ENCODE peak calls at places on chromosomes 1 and 21, in four cellular contexts. Q is astrocyte of the cerebellum; R is left kidney; I is stimulated activated CD8-positive, alpha-beta memory T cell treated with anti-CD3 and anti-CD28 coated beads, Interleukin-2, amount 100 ng/mL, for 48 hours. H is an unnamed sample.

GRCh38 chr1:160675641-160676410 is 29.0 kb upstream of the SLAMF1 start:
- DNase-seq in Q (peak), R (peak), I (peak), H (peak)

GRCh38 chr1:91706140-91706957 is 179.6 kb downstream of the TGFBR3 start:
- DNase-seq in Q (no peak), R (no peak), I (no peak), H (no peak)

GRCh38 chr1:100458925-100459814 is 78.8 kb upstream of the GPR88 start:
- DNase-seq in Q (peak), R (peak), I (peak), H (peak)

GRCh38 chr1:157181258-157181657 is 43.1 kb upstream of the ETV3 start:
- DNase-seq in Q (no peak), R (no peak), I (no peak), H (peak)

GRCh38 chr1:230744382-230744781 is 2.8 kb upstream of the CAPN9 start:
- DNase-seq in Q (peak), R (peak), I (no peak), H (no peak)

GRCh38 chr21:45972716-45973474 is 8.7 kb upstream of the COL6A1 start:
- DNase-seq in Q (peak), R (peak), I (no peak), H (peak)

GRCh38 chr1:17653728-17654351 is 101.3 kb upstream of the ACTL8 start:
- DNase-seq in Q (peak), R (peak), I (peak), H (peak)

GRCh38 chr1:225813250-225813964 is 3.5 kb downstream of the EPHX1 start:
- DNase-seq in Q (no peak), R (peak), I (no peak), H (no peak)

GRCh38 chr21:26966360-26966977 is 419 bp downstream of the ADAMTS5 start:
- DNase-seq in Q (no peak), R (peak), I (no peak), H (no peak)

GRCh38 chr1:53319296-53320101 is 8.4 kb downstream of the LRP8 start:
- DNase-seq in Q (no peak), R (peak), I (no peak), H (no peak)

GRCh38 chr1:1401457-1402010 is 2.4 kb upstream of the CCNL2 start:
- DNase-seq in Q (no peak), R (no peak), I (no peak), H (no peak)

GRCh38 chr1:189432761-189433160 is 1044.9 kb downstream of the BRINP3 start:
- DNase-seq in Q (no peak), R (no peak), I (no peak), H (no peak)

GRCh38 chr1:147849097-147849873 is 53.3 kb upstream of the GJA8 start:
- DNase-seq in Q (no peak), R (no peak), I (no peak), H (no peak)

GRCh38 chr1:235525314-235525713 is 21.1 kb upstream of the B3GALNT2 start:
- DNase-seq in Q (no peak), R (peak), I (no peak), H (no peak)

GRCh38 chr1:53288247-53289049 is 39.4 kb downstream of the LRP8 start:
- DNase-seq in Q (no peak), R (peak), I (no peak), H (no peak)

H was measured in GM12892.